ENCODE peak calls at places on chromosomes 6 and 20, in eight cellular contexts. One of them, this sample, is unnamed. For H3K27me3, the result is how much of the 10 kb centered on the place peaks cover.

GRCh38 chr20:55172310-55173002 is 697.1 kb downstream of the DOK5 start:
- DNase-seq in GM23248: no peak
- DNase-seq in transverse colon: no peak
- DNase-seq in GM23338: no peak
- DNase-seq in right atrium auricular region: no peak
- DNase-seq in breast epithelium: no peak
- DNase-seq in CD4-positive, alpha-beta memory T cell: no peak
- DNase-seq in IMR-90: no peak
- DNase-seq in this sample: no peak

GRCh38 chr6:134908906-134909516 is 40.9 kb downstream of the ALDH8A1 start:
- DNase-seq in GM23338: no peak
- DNase-seq in breast epithelium: no peak
- DNase-seq in IMR-90: peak
- DNase-seq in right atrium auricular region: peak
- DNase-seq in CD4-positive, alpha-beta memory T cell: no peak
- DNase-seq in GM23248: peak
- DNase-seq in transverse colon: peak
- DNase-seq in this sample: peak

GRCh38 chr6:148272084-148272483 is 70.6 kb upstream of the SASH1 start:
- DNase-seq in transverse colon: no peak
- DNase-seq in CD4-positive, alpha-beta memory T cell: no peak
- DNase-seq in GM23248: peak
- DNase-seq in IMR-90: peak
- DNase-seq in breast epithelium: no peak
- DNase-seq in right atrium auricular region: no peak
- DNase-seq in GM23338: no peak
- DNase-seq in this sample: no peak

GRCh38 chr20:51434556-51435256 is 107.8 kb downstream of the NFATC2 start:
- DNase-seq in transverse colon: no peak
- DNase-seq in CD4-positive, alpha-beta memory T cell: no peak
- DNase-seq in GM23338: no peak
- DNase-seq in IMR-90: peak
- DNase-seq in GM23248: peak
- DNase-seq in right atrium auricular region: no peak
- DNase-seq in breast epithelium: no peak
- DNase-seq in this sample: no peak

GRCh38 chr6:131733376-131734016 is 22.7 kb upstream of the CTAGE9 start:
- DNase-seq in GM23338: no peak
- DNase-seq in transverse colon: no peak
- DNase-seq in IMR-90: peak
- DNase-seq in breast epithelium: no peak
- DNase-seq in CD4-positive, alpha-beta memory T cell: no peak
- DNase-seq in GM23248: peak
- DNase-seq in right atrium auricular region: no peak
- DNase-seq in this sample: no peak

GRCh38 chr6:42404494-42404893 is 47.2 kb downstream of the TRERF1 start:
- DNase-seq in right atrium auricular region: no peak
- DNase-seq in GM23338: peak
- DNase-seq in IMR-90: peak
- DNase-seq in transverse colon: peak
- DNase-seq in CD4-positive, alpha-beta memory T cell: no peak
- DNase-seq in GM23248: peak
- DNase-seq in breast epithelium: no peak
- DNase-seq in this sample: no peak

GRCh38 chr6:53623497-53623896 is 42.1 kb downstream of the KLHL31 start:
- DNase-seq in right atrium auricular region: no peak
- DNase-seq in IMR-90: peak
- DNase-seq in GM23248: peak
- DNase-seq in breast epithelium: no peak
- DNase-seq in CD4-positive, alpha-beta memory T cell: no peak
- DNase-seq in GM23338: no peak
- DNase-seq in transverse colon: no peak
- DNase-seq in this sample: no peak

GRCh38 chr6:89122625-89123024 is 4.8 kb upstream of the SRSF12 start:
- DNase-seq in IMR-90: peak
- DNase-seq in right atrium auricular region: no peak
- DNase-seq in CD4-positive, alpha-beta memory T cell: peak
- DNase-seq in GM23248: peak
- DNase-seq in breast epithelium: no peak
- DNase-seq in GM23338: peak
- DNase-seq in transverse colon: no peak
- DNase-seq in this sample: no peak

GRCh38 chr6:32045811-32046449 is 7.7 kb downstream of the CYP21A2 start:
- DNase-seq in breast epithelium: no peak
- DNase-seq in GM23338: no peak
- DNase-seq in right atrium auricular region: peak
- DNase-seq in CD4-positive, alpha-beta memory T cell: no peak
- DNase-seq in IMR-90: no peak
- DNase-seq in GM23248: no peak
- DNase-seq in transverse colon: no peak
- DNase-seq in this sample: no peak

GRCh38 chr6:32108727-32109113 is 418 bp downstream of the TNXB start:
- DNase-seq in GM23248: no peak
- DNase-seq in GM23338: no peak
- DNase-seq in breast epithelium: no peak
- DNase-seq in IMR-90: no peak
- DNase-seq in transverse colon: no peak
- DNase-seq in CD4-positive, alpha-beta memory T cell: no peak
- DNase-seq in right atrium auricular region: no peak
- DNase-seq in this sample: no peak

GRCh38 chr6:170367241-170367640 is 60.7 kb downstream of the FAM120B start:
- DNase-seq in GM23248: no peak
- DNase-seq in GM23338: no peak
- DNase-seq in CD4-positive, alpha-beta memory T cell: no peak
- DNase-seq in breast epithelium: no peak
- DNase-seq in IMR-90: peak
- DNase-seq in transverse colon: no peak
- DNase-seq in right atrium auricular region: no peak
- DNase-seq in this sample: no peak

GRCh38 chr20:46021361-46022359 is 7.4 kb upstream of the SLC12A5 start:
- DNase-seq in CD4-positive, alpha-beta memory T cell: no peak
- DNase-seq in GM23248: peak
- DNase-seq in transverse colon: peak
- DNase-seq in right atrium auricular region: no peak
- DNase-seq in breast epithelium: no peak
- DNase-seq in GM23338: peak
- DNase-seq in IMR-90: no peak
- DNase-seq in this sample: no peak

GRCh38 chr6:107132330-107132954 is 17.1 kb upstream of the BEND3 start:
- DNase-seq in right atrium auricular region: no peak
- DNase-seq in transverse colon: no peak
- DNase-seq in IMR-90: no peak
- DNase-seq in GM23338: peak
- DNase-seq in CD4-positive, alpha-beta memory T cell: peak
- DNase-seq in breast epithelium: no peak
- DNase-seq in GM23248: peak
- DNase-seq in this sample: no peak

GRCh38 chr6:158560787-158561246 is 926 bp downstream of the TMEM181 start:
- DNase-seq in CD4-positive, alpha-beta memory T cell: no peak
- DNase-seq in breast epithelium: no peak
- DNase-seq in GM23248: peak
- DNase-seq in right atrium auricular region: no peak
- DNase-seq in IMR-90: no peak
- DNase-seq in transverse colon: peak
- DNase-seq in GM23338: peak
- DNase-seq in this sample: no peak

GRCh38 chr6:153564803-153565202 is 433.7 kb upstream of the RGS17 start:
- DNase-seq in CD4-positive, alpha-beta memory T cell: no peak
- DNase-seq in GM23338: no peak
- DNase-seq in IMR-90: no peak
- DNase-seq in transverse colon: no peak
- DNase-seq in right atrium auricular region: no peak
- DNase-seq in breast epithelium: no peak
- DNase-seq in GM23248: no peak
- DNase-seq in this sample: no peak

GRCh38 chr6:118808794-118809668 is 84.9 kb upstream of the ASF1A start:
- DNase-seq in right atrium auricular region: no peak
- DNase-seq in GM23338: no peak
- DNase-seq in breast epithelium: no peak
- DNase-seq in CD4-positive, alpha-beta memory T cell: peak
- DNase-seq in GM23248: no peak
- DNase-seq in transverse colon: no peak
- DNase-seq in IMR-90: no peak
- DNase-seq in this sample: no peak

GRCh38 chr20:16295534-16295933 is 277.7 kb downstream of the KIF16B start:
- DNase-seq in GM23248: no peak
- DNase-seq in GM23338: no peak
- DNase-seq in transverse colon: no peak
- DNase-seq in breast epithelium: no peak
- DNase-seq in right atrium auricular region: no peak
- DNase-seq in IMR-90: no peak
- DNase-seq in CD4-positive, alpha-beta memory T cell: no peak
- DNase-seq in this sample: no peak

GRCh38 chr6:87968435-87969278 is 79.0 kb upstream of the SPACA1 start:
- DNase-seq in IMR-90: no peak
- DNase-seq in GM23248: peak
- DNase-seq in transverse colon: peak
- DNase-seq in GM23338: peak
- DNase-seq in CD4-positive, alpha-beta memory T cell: no peak
- DNase-seq in right atrium auricular region: no peak
- DNase-seq in breast epithelium: no peak
- DNase-seq in this sample: no peak

GRCh38 chr6:16949696-16950095 is 152.2 kb upstream of the STMND1 start:
- DNase-seq in GM23248: peak
- DNase-seq in right atrium auricular region: no peak
- DNase-seq in GM23338: no peak
- DNase-seq in breast epithelium: no peak
- DNase-seq in IMR-90: no peak
- DNase-seq in transverse colon: no peak
- DNase-seq in CD4-positive, alpha-beta memory T cell: no peak
- DNase-seq in this sample: no peak

DNA sequence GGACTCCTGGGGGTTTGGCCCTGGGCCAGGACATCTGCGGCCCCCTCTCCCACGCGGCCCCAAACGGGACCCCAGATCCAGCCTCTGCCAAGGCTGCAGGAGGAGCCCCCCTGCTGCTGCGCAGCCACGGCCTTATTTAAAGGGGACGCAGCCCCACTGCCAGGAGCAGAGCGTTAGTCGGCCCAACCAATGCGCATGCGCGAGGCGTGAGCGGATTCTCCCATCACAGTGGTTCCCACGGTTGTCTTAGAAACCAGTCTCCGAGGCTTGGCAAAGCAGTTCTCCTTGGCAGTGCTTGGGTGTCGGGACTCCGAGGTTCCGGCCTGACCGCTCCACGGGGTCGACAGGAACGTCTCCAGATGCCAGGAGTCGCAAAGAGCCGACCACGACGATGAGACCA is 288.3 kb upstream of the ZNF337 start:
- DNase-seq in IMR-90: peak
- DNase-seq in CD4-positive, alpha-beta memory T cell: peak
- DNase-seq in GM23338: no peak
- DNase-seq in right atrium auricular region: no peak
- DNase-seq in breast epithelium: no peak
- DNase-seq in transverse colon: peak
- DNase-seq in GM23248: peak
- DNase-seq in this sample: no peak
- H3K4me3 ChIP-seq in IMR-90: peak
- H3K4me3 ChIP-seq in CD4-positive, alpha-beta memory T cell: no peak
- H3K4me3 ChIP-seq in GM23338: no peak
- H3K4me3 ChIP-seq in right atrium auricular region: peak
- H3K4me3 ChIP-seq in breast epithelium: no peak
- H3K4me3 ChIP-seq in transverse colon: no peak
- H3K4me3 ChIP-seq in GM23248: peak
- H3K4me3 ChIP-seq in this sample: peak

GRCh38 chr6:145070791-145071190 is 664.5 kb downstream of the EPM2A start:
- DNase-seq in CD4-positive, alpha-beta memory T cell: no peak
- DNase-seq in breast epithelium: no peak
- DNase-seq in GM23248: peak
- DNase-seq in transverse colon: no peak
- DNase-seq in right atrium auricular region: no peak
- DNase-seq in IMR-90: peak
- DNase-seq in GM23338: no peak
- DNase-seq in this sample: no peak
- H3K27ac ChIP-seq in CD4-positive, alpha-beta memory T cell: no peak
- H3K27ac ChIP-seq in breast epithelium: no peak
- H3K27ac ChIP-seq in GM23248: peak
- H3K27ac ChIP-seq in transverse colon: no peak
- H3K27ac ChIP-seq in right atrium auricular region: no peak
- H3K27ac ChIP-seq in IMR-90: peak
- H3K27ac ChIP-seq in GM23338: no peak
- H3K27ac ChIP-seq in this sample: no peak

DNA sequence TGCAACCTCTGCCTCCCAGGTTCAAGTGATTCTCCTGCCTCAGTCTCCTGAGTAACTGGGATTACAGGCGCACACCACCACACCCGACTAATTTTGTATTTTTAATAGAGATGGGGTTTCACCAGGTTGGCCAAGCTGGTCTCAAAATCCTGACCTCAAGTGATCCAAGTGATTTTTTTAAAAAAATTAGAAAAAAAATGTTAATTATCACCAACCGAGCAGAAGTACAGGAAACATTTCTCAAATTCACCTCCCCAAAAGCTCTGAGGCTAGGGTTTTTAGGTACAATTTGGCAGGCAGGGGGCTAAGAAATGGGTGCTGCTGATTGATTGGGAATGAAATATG is 14.9 kb upstream of the SLC22A16 start:
- DNase-seq in GM23248: no peak
- DNase-seq in transverse colon: no peak
- DNase-seq in IMR-90: no peak
- DNase-seq in breast epithelium: no peak
- DNase-seq in CD4-positive, alpha-beta memory T cell: no peak
- DNase-seq in GM23338: no peak
- DNase-seq in right atrium auricular region: no peak
- DNase-seq in this sample: no peak
- H3K27me3 ChIP-seq in GM23248: under half
- H3K27me3 ChIP-seq in transverse colon: under half
- H3K27me3 ChIP-seq in IMR-90: under half
- H3K27me3 ChIP-seq in breast epithelium: under half
- H3K27me3 ChIP-seq in CD4-positive, alpha-beta memory T cell: under half
- H3K27me3 ChIP-seq in GM23338: under half
- H3K27me3 ChIP-seq in right atrium auricular region: under half
- H3K27me3 ChIP-seq in this sample: under half

DNA sequence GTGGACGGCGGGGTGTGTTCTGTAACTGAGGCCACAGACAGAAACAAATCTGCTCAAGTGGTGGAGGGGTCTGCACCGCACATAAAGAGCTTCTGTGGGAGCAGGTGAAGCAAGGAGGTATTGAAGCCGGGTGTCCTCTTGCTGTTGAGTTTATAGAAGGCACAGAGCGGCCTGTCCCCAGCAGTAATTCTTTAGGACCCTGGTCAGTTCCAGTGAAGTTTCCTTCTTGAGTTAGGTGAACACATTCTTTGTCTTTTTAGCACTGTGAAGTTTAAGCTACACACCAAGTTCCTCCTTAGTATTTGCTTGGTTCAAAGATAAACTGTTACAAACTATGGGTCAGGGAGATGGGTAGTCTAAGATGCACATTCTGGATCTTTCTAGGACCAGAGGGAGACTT is 6.1 kb downstream of the PRDM1 start:
- DNase-seq in right atrium auricular region: no peak
- DNase-seq in breast epithelium: no peak
- DNase-seq in IMR-90: no peak
- DNase-seq in CD4-positive, alpha-beta memory T cell: no peak
- DNase-seq in transverse colon: no peak
- DNase-seq in GM23248: no peak
- DNase-seq in GM23338: no peak
- DNase-seq in this sample: peak
- H3K4me3 ChIP-seq in right atrium auricular region: no peak
- H3K4me3 ChIP-seq in breast epithelium: no peak
- H3K4me3 ChIP-seq in IMR-90: no peak
- H3K4me3 ChIP-seq in CD4-positive, alpha-beta memory T cell: no peak
- H3K4me3 ChIP-seq in transverse colon: no peak
- H3K4me3 ChIP-seq in GM23248: no peak
- H3K4me3 ChIP-seq in GM23338: no peak
- H3K4me3 ChIP-seq in this sample: no peak

GRCh38 chr20:35700625-35701148 is 1.5 kb downstream of the ROMO1 start:
- DNase-seq in GM23338: peak
- DNase-seq in breast epithelium: no peak
- DNase-seq in CD4-positive, alpha-beta memory T cell: no peak
- DNase-seq in right atrium auricular region: peak
- DNase-seq in transverse colon: no peak
- DNase-seq in GM23248: peak
- DNase-seq in IMR-90: no peak
- DNase-seq in this sample: no peak
- H3K27ac ChIP-seq in GM23338: peak
- H3K27ac ChIP-seq in breast epithelium: peak
- H3K27ac ChIP-seq in CD4-positive, alpha-beta memory T cell: peak
- H3K27ac ChIP-seq in right atrium auricular region: no peak
- H3K27ac ChIP-seq in transverse colon: peak
- H3K27ac ChIP-seq in GM23248: peak
- H3K27ac ChIP-seq in IMR-90: no peak
- H3K27ac ChIP-seq in this sample: peak